ENCODE peak calls at places on chromosomes 13 and 19, in five cellular contexts. G, E, S, L and N are unnamed samples.

GRCh38 chr19:1110809-1111640 is 7.2 kb downstream of the GPX4 start:
- DNase-seq in G (no peak), S (no peak), E (no peak), L (peak; percentile 73), N (no peak)

GRCh38 chr13:50921706-50922105 is 12.1 kb downstream of the RNASEH2B start:
- DNase-seq in S (no peak), G (no peak), E (no peak), L (no peak), N (no peak)

GRCh38 chr19:33397536-33398360 is 24.2 kb downstream of the CEBPG start:
- DNase-seq in G (no peak), L (peak; percentile 74), E (no peak), S (peak; percentile 54), N (no peak)

GRCh38 chr13:25872871-25873607 is 178.8 kb downstream of the SHISA2 start:
- DNase-seq in E (no peak), G (no peak), S (no peak), L (no peak), N (no peak)

GRCh38 chr19:58059003-58059671 is at the start of gene ZNF135:
- DNase-seq in S (peak; percentile 83), E (peak; percentile 42), L (peak; percentile 89), G (peak; percentile 87), N (no peak)

GRCh38 chr19:4477034-4477801 is 5.1 kb downstream of the HDGFL2 start:
- DNase-seq in L (no peak), G (no peak), S (no peak), E (no peak), N (no peak)

GRCh38 chr19:39372941-39373340 is 18.0 kb downstream of the PAF1 start:
- DNase-seq in L (no peak), E (no peak), G (no peak), S (peak; percentile 25), N (no peak)

GRCh38 chr19:11881151-11881800 is 6.3 kb upstream of the ZNF69 start:
- DNase-seq in L (peak; percentile 75), G (peak; percentile 62), E (peak; percentile 8), S (peak; percentile 63), N (peak; percentile 48)

GRCh38 chr13:58547419-58547818 is 915.9 kb downstream of the PCDH17 start:
- DNase-seq in G (no peak), L (no peak), E (no peak), S (no peak), N (no peak)

GRCh38 chr13:30179547-30180256 is 127.6 kb downstream of the KATNAL1 start:
- DNase-seq in S (no peak), E (no peak), L (no peak), G (no peak), N (no peak)

GRCh38 chr13:109451726-109452125 is 334.7 kb downstream of the IRS2 start:
- DNase-seq in G (no peak), E (no peak), L (no peak), S (no peak), N (no peak)

GRCh38 chr13:89584058-89584457 is 1763.4 kb upstream of the MIR17HG start:
- DNase-seq in L (no peak), S (no peak), G (no peak), E (no peak), N (no peak)

GRCh38 chr13:44197791-44198770 is 175.5 kb upstream of the SERP2 start:
- DNase-seq in L (no peak), S (no peak), G (no peak), E (no peak), N (peak; percentile 78)

GRCh38 chr13:113209880-113210421 is 538 bp downstream of the CUL4A start:
- DNase-seq in S (peak; percentile 87), E (peak; percentile 47), G (no peak), L (peak; percentile 94), N (peak; percentile 83)

GRCh38 chr19:42323852-42324654 is 1.4 kb upstream of the MEGF8 start:
- DNase-seq in S (peak; percentile 73), G (no peak), E (no peak), L (peak; percentile 88), N (peak; percentile 27)

GRCh38 chr19:42325308-42325895 is at the start of gene MEGF8:
- DNase-seq in L (peak; percentile 99), E (peak; percentile 94), S (peak; percentile 99), G (peak; percentile 97), N (peak; percentile 99)

GRCh38 chr19:42325896-42326771 is 699 bp downstream of the MEGF8 start:
- DNase-seq in S (no peak), L (peak; percentile 86), E (peak; percentile 39), G (peak; percentile 61), N (peak; percentile 47)

GRCh38 chr19:42323473-42323851 is 2.0 kb upstream of the MEGF8 start:
- DNase-seq in G (no peak), L (no peak), S (no peak), E (no peak), N (no peak)

DNA sequence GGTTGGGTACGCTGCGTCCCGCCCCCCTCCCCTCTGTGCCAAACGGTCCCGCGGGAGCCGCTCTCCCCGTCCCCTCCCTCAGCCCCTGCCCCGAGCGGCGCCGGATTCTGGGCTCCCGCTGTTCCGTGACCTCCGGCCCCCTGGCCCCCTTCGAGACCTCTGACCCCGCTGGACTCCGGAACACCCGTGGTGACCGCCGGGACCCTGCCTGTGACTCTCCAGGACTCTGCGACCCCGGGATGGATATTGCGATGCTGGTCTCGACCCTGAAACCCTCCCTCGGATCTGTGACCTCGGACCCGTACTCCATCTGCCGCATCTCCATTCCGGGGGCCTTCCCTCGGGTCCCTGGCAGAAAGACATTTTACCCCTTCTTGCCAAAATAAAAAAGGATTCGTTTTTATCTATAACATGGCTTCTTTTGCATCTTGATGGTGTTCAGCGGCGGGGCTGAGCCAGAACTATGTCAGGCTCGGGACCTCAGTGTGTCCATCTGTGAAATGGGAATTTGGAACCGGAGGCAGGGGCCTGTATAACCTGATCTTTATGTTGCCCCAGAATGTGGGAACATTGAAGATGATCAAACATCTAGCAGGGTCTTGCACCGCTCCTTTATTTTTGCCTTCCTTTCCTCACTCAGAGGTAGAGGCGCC is 654 bp upstream of the MEGF8 start:
- DNase-seq in E (no peak), G (no peak), S (no peak), L (peak; percentile 86), N (no peak)
- TF ChIP-seq CTCF in E (peak; percentile 54), G (no peak), S (no peak), L (peak; percentile 93), N (no peak)

GRCh38 chr19:35075202-35076025 is 33.9 kb downstream of the HPN start:
- DNase-seq in G (no peak), L (no peak), S (no peak), E (no peak), N (no peak)
- TF ChIP-seq CTCF in G (no peak), L (no peak), S (no peak), E (no peak), N (no peak)

GRCh38 chr19:2337329-2337707 is 8.8 kb downstream of the SPPL2B start:
- DNase-seq in L (no peak), S (no peak), G (no peak), E (no peak), N (no peak)
- TF ChIP-seq CTCF in L (no peak), S (no peak), G (no peak), E (peak; percentile 52), N (no peak)

DNA sequence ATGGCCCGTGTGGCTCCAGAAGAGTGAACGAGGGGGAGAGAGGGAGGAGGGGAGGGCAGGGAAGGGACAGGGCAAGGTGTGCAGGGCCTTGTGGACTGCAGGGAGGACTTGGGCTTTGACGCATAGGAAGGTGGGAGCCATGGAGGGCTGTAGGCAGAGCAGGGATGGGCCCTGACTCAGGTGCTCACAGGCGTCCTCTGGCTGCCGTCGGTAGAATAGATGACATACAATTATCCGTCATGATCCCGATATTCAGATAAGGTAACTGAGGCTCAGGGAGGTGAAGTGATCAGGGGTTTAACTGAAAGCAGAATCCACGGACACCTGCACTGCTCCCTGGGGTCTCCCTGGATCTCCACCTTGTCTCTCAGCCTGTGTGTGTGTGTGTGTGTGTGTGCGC is 3.4 kb downstream of the C3 start:
- DNase-seq in E (no peak), L (no peak), S (no peak), G (no peak), N (no peak)
- TF ChIP-seq CTCF in E (no peak), L (no peak), S (no peak), G (no peak), N (peak; percentile 20)

GRCh38 chr19:2184422-2185012 is 20.8 kb downstream of the DOT1L start:
- DNase-seq in E (no peak), G (no peak), S (no peak), L (no peak), N (no peak)
- TF ChIP-seq CTCF in E (no peak), G (no peak), S (no peak), L (no peak), N (no peak)

GRCh38 chr19:13506550-13506878 is 235 bp upstream of the CACNA1A start:
- DNase-seq in L (no peak), S (no peak), E (no peak), G (no peak), N (no peak)
- TF ChIP-seq CTCF in L (no peak), S (no peak), E (no peak), G (no peak), N (no peak)

GRCh38 chr13:100461309-100462035 is 127.1 kb downstream of the GGACT start:
- DNase-seq in G (no peak), S (no peak), L (no peak), E (no peak), N (no peak)
- TF ChIP-seq CTCF in G (no peak), S (no peak), L (no peak), E (no peak), N (no peak)